ENCODE peak calls at places on chromosomes 11 and 22, in nine cellular contexts. Z, F, D, L, O, T, J, P and G are unnamed samples.

GRCh38 chr11:44812971-44813370 is 86.2 kb downstream of the TSPAN18 start:
- DNase-seq in O (no peak), D (no peak), T (no peak), J (no peak), L (no peak), F (no peak), P (no peak), Z (no peak), G (peak; percentile 17)

GRCh38 chr11:44621784-44622183 is 56.3 kb downstream of the CD82 start:
- DNase-seq in J (peak; percentile 21), T (peak; percentile 4), L (no peak), P (no peak), Z (peak; percentile 17), F (no peak), D (no peak), O (no peak), G (no peak)

GRCh38 chr11:103927535-103927934 is 108.9 kb upstream of the DDI1 start:
- DNase-seq in D (peak; percentile 15), Z (no peak), O (no peak), F (no peak), T (no peak), P (no peak), L (peak; percentile 37), J (no peak), G (no peak)

GRCh38 chr11:74663315-74663714 is 67.9 kb downstream of the CHRDL2 start:
- DNase-seq in F (no peak), D (no peak), O (no peak), T (no peak), J (no peak), P (no peak), L (no peak), Z (no peak), G (no peak)

GRCh38 chr11:110075087-110075821 is 17.9 kb upstream of the ZC3H12C start:
- DNase-seq in T (no peak), Z (no peak), L (no peak), F (no peak), O (no peak), P (no peak), D (no peak), J (no peak), G (no peak)

GRCh38 chr11:83364500-83365059 is 78.4 kb upstream of the CCDC90B start:
- DNase-seq in Z (no peak), P (no peak), T (no peak), L (no peak), D (no peak), F (no peak), O (no peak), J (no peak), G (no peak)

GRCh38 chr11:65776196-65776595 is 4.6 kb downstream of the AP5B1 start:
- DNase-seq in J (no peak), F (no peak), T (no peak), O (no peak), L (no peak), D (no peak), P (no peak), Z (no peak), G (no peak)

GRCh38 chr11:66906077-66906929 is 49.4 kb downstream of the LRFN4 start:
- DNase-seq in F (peak; percentile 45), T (no peak), O (peak; percentile 36), P (no peak), Z (no peak), J (no peak), D (peak; percentile 93), L (no peak), G (peak; percentile 68)

GRCh38 chr11:114354076-114354475 is 46.2 kb downstream of the C11orf71 start:
- DNase-seq in D (peak; percentile 94), O (no peak), F (no peak), P (no peak), T (no peak), J (no peak), Z (no peak), L (no peak), G (no peak)

GRCh38 chr11:107683807-107684206 is 28.0 kb downstream of the SLN start:
- DNase-seq in D (peak; percentile 9), O (peak; percentile 56), P (no peak), T (no peak), L (no peak), Z (no peak), F (peak; percentile 31), J (no peak), G (no peak)

GRCh38 chr11:72239849-72240460 is 4.0 kb downstream of the PHOX2A start:
- DNase-seq in O (no peak), P (peak; percentile 73), L (no peak), Z (no peak), T (no peak), D (no peak), F (peak; percentile 20), J (peak; percentile 51), G (peak; percentile 85)

GRCh38 chr22:49826603-49827306 is 918 bp downstream of the BRD1 start:
- DNase-seq in Z (no peak), T (no peak), D (peak; percentile 47), P (peak; percentile 60), O (no peak), L (peak; percentile 40), F (peak; percentile 47), J (no peak), G (peak; percentile 48)

GRCh38 chr11:68541983-68542382 is 81.4 kb downstream of the PPP6R3 start:
- DNase-seq in L (no peak), Z (no peak), J (no peak), P (no peak), O (no peak), F (no peak), T (no peak), D (no peak), G (no peak)

GRCh38 chr11:62340269-62340901 is 3.1 kb downstream of the ASRGL1 start:
- DNase-seq in F (peak; percentile 63), D (peak; percentile 16), Z (peak; percentile 53), L (peak; percentile 61), O (peak; percentile 19), P (peak; percentile 57), J (peak; percentile 38), T (no peak), G (peak; percentile 51)

GRCh38 chr11:88204353-88204752 is 29.1 kb upstream of the RAB38 start:
- DNase-seq in L (no peak), D (no peak), P (no peak), J (no peak), O (no peak), T (no peak), Z (no peak), F (no peak), G (no peak)

GRCh38 chr11:133040289-133040893 is 491.9 kb downstream of the OPCML start:
- DNase-seq in L (no peak), D (peak; percentile 40), P (no peak), T (no peak), Z (no peak), O (no peak), F (no peak), J (no peak), G (no peak)

GRCh38 chr11:1674879-1675235 is 22.1 kb upstream of the KRTAP5-6 start:
- DNase-seq in Z (peak; percentile 14), L (no peak), O (no peak), J (no peak), D (no peak), P (no peak), F (peak; percentile 60), T (no peak), G (no peak)

GRCh38 chr11:1674194-1674878 is 22.7 kb upstream of the KRTAP5-6 start:
- DNase-seq in F (no peak), P (no peak), O (no peak), J (no peak), L (no peak), T (no peak), D (no peak), Z (peak; percentile 23), G (no peak)

GRCh38 chr11:1673841-1674193 is 23.2 kb upstream of the KRTAP5-6 start:
- DNase-seq in P (no peak), D (no peak), L (no peak), Z (no peak), O (no peak), F (no peak), T (no peak), J (no peak), G (no peak)

GRCh38 chr11:1676254-1676740 is 20.7 kb upstream of the KRTAP5-6 start:
- DNase-seq in Z (no peak), D (no peak), P (no peak), L (no peak), F (no peak), O (no peak), J (no peak), T (no peak), G (no peak)

DNA sequence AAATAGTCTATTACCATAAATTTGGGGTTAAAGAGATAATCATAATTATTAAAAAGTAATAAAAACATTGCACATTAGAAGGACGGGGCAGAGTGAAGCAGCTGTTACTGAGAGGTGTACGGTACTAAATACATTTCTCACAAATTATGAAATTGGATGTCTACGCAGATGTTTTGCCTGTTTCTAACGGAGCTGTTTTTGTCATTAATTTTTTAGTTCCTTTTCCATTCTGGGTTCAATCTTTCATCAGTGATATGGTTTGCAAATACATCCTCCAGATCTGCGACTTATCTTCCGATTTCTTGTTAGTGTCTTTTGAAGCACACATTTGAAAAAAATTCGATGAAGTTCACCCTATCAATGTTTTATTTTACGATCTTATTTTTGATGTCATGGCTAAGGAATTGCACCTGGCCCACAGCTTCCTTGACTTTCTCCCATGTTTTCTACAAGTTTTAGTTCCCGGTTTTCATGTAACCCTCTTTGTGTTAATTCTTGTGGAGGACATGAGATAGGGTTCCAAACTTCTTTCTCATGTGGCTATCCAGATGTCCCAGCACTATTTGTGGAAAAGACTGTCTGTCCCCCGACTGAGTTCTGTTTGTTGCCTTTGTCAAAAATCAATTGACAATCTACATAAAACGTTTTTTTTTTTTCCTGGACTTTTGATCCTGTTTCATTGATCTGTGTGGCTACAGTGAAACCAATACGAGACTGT is 21.3 kb upstream of the KRTAP5-6 start:
- DNase-seq in Z (no peak), D (no peak), J (no peak), O (no peak), T (no peak), F (no peak), P (no peak), L (no peak), G (no peak)
- H3K27me3 ChIP-seq in Z (peaks cover 19% of the 10 kb centered on the region), D (peaks cover 2% of the 10 kb centered on the region), J (peaks cover 2% of the 10 kb centered on the region), O (peaks cover 42% of the 10 kb centered on the region), T (no peaks in the 10 kb centered on the region), F (peaks cover 60% of the 10 kb centered on the region), P (no peaks in the 10 kb centered on the region), L (peaks cover 99% of the 10 kb centered on the region), G (no peaks in the 10 kb centered on the region)

GRCh38 chr11:47270331-47271271 is 668 bp downstream of the MADD start:
- DNase-seq in O (no peak), F (no peak), J (no peak), L (peak; percentile 26), P (peak; percentile 50), D (peak; percentile 54), T (no peak), Z (no peak), G (peak; percentile 33)
- TF ChIP-seq CTCF in O (no peak), F (peak; percentile 9), J (no peak), L (peak; percentile 27), P (no peak), D (no peak), T (no peak), Z (no peak), G (no peak)

GRCh38 chr11:95698939-95699562 is 90.5 kb downstream of the FAM76B start:
- DNase-seq in T (no peak), F (no peak), D (peak; percentile 93), O (no peak), P (no peak), Z (no peak), J (no peak), L (no peak), G (no peak)
- H3K27ac ChIP-seq in T (no peak overlapping the region), F (no peak overlapping the region), D (peak overlapping the region; percentile 44), O (no peak overlapping the region), P (no peak overlapping the region), Z (peak overlapping the region; percentile 78), J (no peak overlapping the region), L (no peak overlapping the region), G (no peak overlapping the region)

GRCh38 chr22:36753120-36753802 is 22.7 kb downstream of the IFT27 start:
- DNase-seq in F (no peak), Z (no peak), O (no peak), T (no peak), J (no peak), L (no peak), D (peak; percentile 42), P (no peak), G (no peak)
- H3K27me3 ChIP-seq in F (peaks cover 22% of the 10 kb centered on the region), Z (peaks cover 19% of the 10 kb centered on the region), O (peaks cover 5% of the 10 kb centered on the region), T (no peaks in the 10 kb centered on the region), J (no peaks in the 10 kb centered on the region), L (peaks cover 72% of the 10 kb centered on the region), D (no peaks in the 10 kb centered on the region), P (no peaks in the 10 kb centered on the region), G (no peaks in the 10 kb centered on the region)